ENCODE peak calls at places on chromosomes 3 and 15, in six cellular contexts. One of them, this sample, is unnamed.

GRCh38 chr3:10887015-10887414 is 71.0 kb downstream of the SLC6A11 start:
- DNase-seq in H9: no peak
- DNase-seq in transverse colon: no peak
- DNase-seq in kidney: no peak
- DNase-seq in vagina: no peak
- DNase-seq in A549: no peak
- DNase-seq in this sample: no peak

GRCh38 chr15:50390549-50391264 is 33.5 kb upstream of the USP8 start:
- DNase-seq in kidney: no peak
- DNase-seq in transverse colon: no peak
- DNase-seq in vagina: no peak
- DNase-seq in H9: no peak
- DNase-seq in A549: no peak
- DNase-seq in this sample: no peak

GRCh38 chr3:127679534-127680145 is 6.9 kb downstream of the ABTB1 start:
- DNase-seq in A549: no peak
- DNase-seq in vagina: no peak
- DNase-seq in H9: peak; percentile 63
- DNase-seq in transverse colon: no peak
- DNase-seq in kidney: peak; percentile 68
- DNase-seq in this sample: no peak

GRCh38 chr3:181739628-181740027 is 27.9 kb downstream of the SOX2 start:
- DNase-seq in A549: no peak
- DNase-seq in vagina: no peak
- DNase-seq in kidney: no peak
- DNase-seq in transverse colon: no peak
- DNase-seq in H9: no peak
- DNase-seq in this sample: no peak

GRCh38 chr3:31253782-31254181 is 278.9 kb upstream of the STT3B start:
- DNase-seq in kidney: no peak
- DNase-seq in H9: no peak
- DNase-seq in vagina: no peak
- DNase-seq in transverse colon: no peak
- DNase-seq in A549: no peak
- DNase-seq in this sample: no peak

GRCh38 chr3:190424478-190425439 is 24.9 kb downstream of the TMEM207 start:
- DNase-seq in vagina: no peak
- DNase-seq in kidney: peak; percentile 78
- DNase-seq in H9: peak; percentile 75
- DNase-seq in transverse colon: peak; percentile 16
- DNase-seq in A549: peak; percentile 78
- DNase-seq in this sample: no peak

GRCh38 chr3:99716463-99716995 is 78.1 kb downstream of the COL8A1 start:
- DNase-seq in vagina: no peak
- DNase-seq in H9: no peak
- DNase-seq in kidney: no peak
- DNase-seq in transverse colon: no peak
- DNase-seq in A549: no peak
- DNase-seq in this sample: no peak

GRCh38 chr3:196341142-196341541 is 3.0 kb upstream of the TM4SF19 start:
- DNase-seq in H9: no peak
- DNase-seq in transverse colon: no peak
- DNase-seq in vagina: no peak
- DNase-seq in A549: no peak
- DNase-seq in kidney: no peak
- DNase-seq in this sample: no peak

GRCh38 chr3:94226058-94226457 is 163.2 kb downstream of the NSUN3 start:
- DNase-seq in kidney: no peak
- DNase-seq in H9: no peak
- DNase-seq in vagina: no peak
- DNase-seq in transverse colon: no peak
- DNase-seq in A549: no peak
- DNase-seq in this sample: no peak

GRCh38 chr3:57184516-57184915 is 15.3 kb downstream of the HESX1 start:
- DNase-seq in kidney: no peak
- DNase-seq in transverse colon: no peak
- DNase-seq in H9: no peak
- DNase-seq in A549: no peak
- DNase-seq in vagina: no peak
- DNase-seq in this sample: no peak

GRCh38 chr3:14801031-14801430 is 17.7 kb upstream of the FGD5 start:
- DNase-seq in H9: no peak
- DNase-seq in vagina: no peak
- DNase-seq in A549: no peak
- DNase-seq in transverse colon: no peak
- DNase-seq in kidney: no peak
- DNase-seq in this sample: no peak

GRCh38 chr3:183253364-183253960 is 409 bp downstream of the B3GNT5 start:
- DNase-seq in vagina: no peak
- DNase-seq in H9: no peak
- DNase-seq in A549: peak; percentile 28
- DNase-seq in kidney: peak; percentile 89
- DNase-seq in transverse colon: peak; percentile 68
- DNase-seq in this sample: no peak

GRCh38 chr15:42732095-42732827 is 4.7 kb downstream of the CDAN1 start:
- DNase-seq in H9: no peak
- DNase-seq in A549: no peak
- DNase-seq in transverse colon: no peak
- DNase-seq in kidney: no peak
- DNase-seq in vagina: no peak
- DNase-seq in this sample: no peak

GRCh38 chr3:111311709-111312235 is 230.2 kb upstream of the CD96 start:
- DNase-seq in H9: no peak
- DNase-seq in vagina: no peak
- DNase-seq in kidney: no peak
- DNase-seq in transverse colon: no peak
- DNase-seq in A549: no peak
- DNase-seq in this sample: no peak

GRCh38 chr3:171428321-171428787 is 31.9 kb downstream of the TNIK start:
- DNase-seq in transverse colon: no peak
- DNase-seq in H9: peak; percentile 46
- DNase-seq in kidney: no peak
- DNase-seq in vagina: no peak
- DNase-seq in A549: no peak
- DNase-seq in this sample: no peak

GRCh38 chr3:39038165-39038564 is 13.6 kb downstream of the SCN11A start:
- DNase-seq in kidney: no peak
- DNase-seq in H9: no peak
- DNase-seq in transverse colon: no peak
- DNase-seq in vagina: no peak
- DNase-seq in A549: no peak
- DNase-seq in this sample: no peak

GRCh38 chr3:105473521-105474223 is 107.0 kb downstream of the ALCAM start:
- DNase-seq in H9: no peak
- DNase-seq in kidney: no peak
- DNase-seq in vagina: no peak
- DNase-seq in transverse colon: no peak
- DNase-seq in A549: no peak
- DNase-seq in this sample: no peak

GRCh38 chr3:51982352-51982837 is 940 bp upstream of the ACY1 start:
- DNase-seq in transverse colon: peak; percentile 83
- DNase-seq in A549: peak; percentile 82
- DNase-seq in H9: peak; percentile 86
- DNase-seq in kidney: no peak
- DNase-seq in vagina: no peak
- DNase-seq in this sample: no peak

GRCh38 chr3:81962396-81962795 is 201.0 kb upstream of the GBE1 start:
- DNase-seq in vagina: no peak
- DNase-seq in kidney: no peak
- DNase-seq in H9: no peak
- DNase-seq in A549: no peak
- DNase-seq in transverse colon: no peak
- DNase-seq in this sample: no peak

GRCh38 chr3:65716372-65716771 is 322.3 kb downstream of the MAGI1 start:
- DNase-seq in H9: no peak
- DNase-seq in kidney: no peak
- DNase-seq in transverse colon: no peak
- DNase-seq in A549: no peak
- DNase-seq in vagina: no peak
- DNase-seq in this sample: no peak

GRCh38 chr3:65713016-65713415 is 325.7 kb downstream of the MAGI1 start:
- DNase-seq in vagina: no peak
- DNase-seq in A549: no peak
- DNase-seq in kidney: no peak
- DNase-seq in H9: peak; percentile 56
- DNase-seq in transverse colon: no peak
- DNase-seq in this sample: no peak

GRCh38 chr3:65721386-65721785 is 317.3 kb downstream of the MAGI1 start:
- DNase-seq in A549: no peak
- DNase-seq in transverse colon: no peak
- DNase-seq in kidney: no peak
- DNase-seq in vagina: no peak
- DNase-seq in H9: no peak
- DNase-seq in this sample: no peak

GRCh38 chr3:65714138-65714537 is 324.6 kb downstream of the MAGI1 start:
- DNase-seq in A549: peak; percentile 16
- DNase-seq in transverse colon: no peak
- DNase-seq in H9: no peak
- DNase-seq in vagina: no peak
- DNase-seq in kidney: no peak
- DNase-seq in this sample: no peak

GRCh38 chr3:65717676-65718346 is 320.9 kb downstream of the MAGI1 start:
- DNase-seq in kidney: no peak
- DNase-seq in H9: no peak
- DNase-seq in vagina: no peak
- DNase-seq in transverse colon: no peak
- DNase-seq in A549: no peak
- DNase-seq in this sample: no peak
- H3K27ac ChIP-seq in kidney: no peak overlapping the region
- H3K27ac ChIP-seq in H9: no peak overlapping the region
- H3K27ac ChIP-seq in vagina: no peak overlapping the region
- H3K27ac ChIP-seq in transverse colon: no peak overlapping the region
- H3K27ac ChIP-seq in A549: no peak overlapping the region
- H3K27ac ChIP-seq in this sample: no peak overlapping the region

GRCh38 chr3:113496924-113497323 is 18.0 kb downstream of the SPICE1 start:
- DNase-seq in kidney: no peak
- DNase-seq in transverse colon: no peak
- DNase-seq in H9: no peak
- DNase-seq in A549: peak; percentile 27
- DNase-seq in vagina: no peak
- DNase-seq in this sample: no peak

GRCh38 chr3:113499081-113499480 is 15.9 kb downstream of the SPICE1 start:
- DNase-seq in vagina: no peak
- DNase-seq in transverse colon: no peak
- DNase-seq in H9: no peak
- DNase-seq in A549: no peak
- DNase-seq in kidney: no peak
- DNase-seq in this sample: no peak

GRCh38 chr3:113498221-113499005 is 16.5 kb downstream of the SPICE1 start:
- DNase-seq in kidney: no peak
- DNase-seq in H9: no peak
- DNase-seq in A549: peak; percentile 62
- DNase-seq in transverse colon: no peak
- DNase-seq in vagina: no peak
- DNase-seq in this sample: no peak

GRCh38 chr3:113495035-113495434 is 19.9 kb downstream of the SPICE1 start:
- DNase-seq in transverse colon: peak; percentile 31
- DNase-seq in H9: no peak
- DNase-seq in kidney: no peak
- DNase-seq in vagina: no peak
- DNase-seq in A549: peak; percentile 55
- DNase-seq in this sample: peak; percentile 21
- TF ChIP-seq CTCF in transverse colon: peak; percentile 45
- TF ChIP-seq CTCF in H9: peak; percentile 64
- TF ChIP-seq CTCF in kidney: peak; percentile 56
- TF ChIP-seq CTCF in vagina: no peak
- TF ChIP-seq CTCF in A549: peak; percentile 75
- TF ChIP-seq CTCF in this sample: peak; percentile 45

DNA sequence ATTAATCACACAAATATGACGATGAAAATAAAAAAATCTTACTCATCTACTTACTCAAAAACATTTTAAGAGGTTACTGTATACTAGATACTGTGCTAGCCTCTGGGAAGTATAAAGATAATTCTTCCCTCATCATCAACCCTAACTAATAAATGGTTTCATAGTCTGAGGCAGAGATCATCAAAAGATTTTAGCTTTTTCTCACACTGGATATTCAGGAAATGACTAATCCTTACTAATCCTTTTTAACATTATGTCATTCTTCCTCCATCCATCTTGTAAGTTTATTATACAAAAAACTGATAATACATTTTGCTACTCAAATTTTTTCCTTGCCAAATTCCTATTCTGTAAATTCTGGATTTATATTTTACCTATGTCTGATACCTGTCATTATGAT is 29.7 kb downstream of the ACAD11 start:
- DNase-seq in A549: no peak
- DNase-seq in transverse colon: no peak
- DNase-seq in kidney: no peak
- DNase-seq in H9: no peak
- DNase-seq in vagina: no peak
- DNase-seq in this sample: no peak
- H3K27ac ChIP-seq in A549: no peak overlapping the region
- H3K27ac ChIP-seq in transverse colon: no peak overlapping the region
- H3K27ac ChIP-seq in kidney: no peak overlapping the region
- H3K27ac ChIP-seq in H9: no peak overlapping the region
- H3K27ac ChIP-seq in vagina: no peak overlapping the region
- H3K27ac ChIP-seq in this sample: no peak overlapping the region

GRCh38 chr3:134462236-134463059 is 23.3 kb downstream of the ANAPC13 start:
- DNase-seq in H9: no peak
- DNase-seq in kidney: no peak
- DNase-seq in transverse colon: no peak
- DNase-seq in A549: no peak
- DNase-seq in vagina: no peak
- DNase-seq in this sample: no peak

GRCh38 chr3:134466366-134466765 is 19.4 kb downstream of the ANAPC13 start:
- DNase-seq in A549: no peak
- DNase-seq in transverse colon: no peak
- DNase-seq in kidney: no peak
- DNase-seq in vagina: no peak
- DNase-seq in H9: no peak
- DNase-seq in this sample: no peak

GRCh38 chr3:134468519-134468918 is 17.3 kb downstream of the ANAPC13 start:
- DNase-seq in H9: no peak
- DNase-seq in kidney: no peak
- DNase-seq in transverse colon: no peak
- DNase-seq in A549: no peak
- DNase-seq in vagina: no peak
- DNase-seq in this sample: no peak

GRCh38 chr3:134463676-134464611 is 21.8 kb downstream of the ANAPC13 start:
- DNase-seq in transverse colon: peak; percentile 58
- DNase-seq in vagina: peak; percentile 95
- DNase-seq in A549: no peak
- DNase-seq in H9: peak; percentile 90
- DNase-seq in kidney: peak; percentile 92
- DNase-seq in this sample: no peak

DNA sequence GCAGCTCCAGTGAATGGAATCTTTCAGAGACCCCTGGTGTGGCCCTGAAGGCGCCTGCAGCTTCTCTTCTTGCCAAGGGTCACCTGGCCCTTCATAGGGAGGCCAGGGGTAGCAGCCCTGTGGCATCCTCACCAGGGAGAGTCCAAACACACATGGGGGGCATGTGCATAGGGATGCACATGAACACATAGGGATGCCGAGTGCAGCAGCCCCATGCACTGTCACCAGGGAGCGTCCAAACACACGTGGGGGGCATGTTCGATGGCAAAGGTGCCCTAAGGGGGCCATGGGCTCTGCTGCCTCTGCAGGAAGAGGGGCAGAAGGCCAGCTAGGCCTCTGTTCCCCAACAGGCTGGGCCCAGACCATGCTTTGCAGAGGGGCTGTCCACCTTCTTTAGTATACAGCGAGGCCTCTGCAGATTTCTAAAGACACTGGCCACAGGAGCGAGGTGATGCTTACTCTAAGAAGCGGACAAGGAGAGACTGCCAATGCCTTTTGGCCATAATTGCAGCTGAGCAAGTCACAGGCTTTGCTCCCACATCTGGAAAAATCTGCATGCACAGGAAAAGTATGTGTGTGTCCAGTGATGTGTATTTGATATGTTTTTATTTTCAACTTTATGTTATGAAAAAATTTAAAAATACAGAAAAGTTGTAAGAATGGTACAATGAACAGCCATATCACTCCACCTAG is 20.9 kb downstream of the ANAPC13 start:
- DNase-seq in vagina: no peak
- DNase-seq in kidney: peak; percentile 49
- DNase-seq in A549: no peak
- DNase-seq in transverse colon: no peak
- DNase-seq in H9: peak; percentile 47
- DNase-seq in this sample: no peak
- TF ChIP-seq CTCF in vagina: no peak
- TF ChIP-seq CTCF in kidney: no peak
- TF ChIP-seq CTCF in A549: no peak
- TF ChIP-seq CTCF in transverse colon: no peak
- TF ChIP-seq CTCF in H9: no peak
- TF ChIP-seq CTCF in this sample: no peak

This sample was measured in CD4-positive, alpha-beta T cell.